ENCODE peak calls at places on chromosomes 2 and 18, in eight cellular contexts. T is endodermal cell; Q is tibial nerve; I is pancreas; P is nephron progenitor cell; Z is CD4-positive, alpha-beta T cell; W is PC-3; S is IMR-90. R is an unnamed sample.

GRCh38 chr2:37180006-37180639 is 8.3 kb downstream of the SULT6B1 start:
- DNase-seq in T (no peak), Q (no peak), I (no peak), P (no peak), Z (no peak), W (no peak), S (no peak), R (no peak)

GRCh38 chr2:222844323-222844722 is 16.5 kb upstream of the ACSL3 start:
- DNase-seq in T (no peak), Q (no peak), I (no peak), P (no peak), Z (no peak), W (peak; percentile 95), S (peak; percentile 96), R (peak; percentile 93)

GRCh38 chr2:153163055-153163454 is 315.5 kb downstream of the RPRM start:
- DNase-seq in T (peak; percentile 71), Q (no peak), I (no peak), P (peak; percentile 33), Z (no peak), W (peak; percentile 45), S (no peak), R (peak; percentile 67)

GRCh38 chr2:85995648-85996529 is 107.1 kb upstream of the ST3GAL5 start:
- DNase-seq in T (no peak), Q (no peak), I (no peak), P (no peak), Z (no peak), W (no peak), S (no peak), R (no peak)

GRCh38 chr18:10113156-10114022 is 199.6 kb downstream of the VAPA start:
- DNase-seq in T (no peak), Q (no peak), I (no peak), P (no peak), Z (no peak), W (no peak), S (no peak), R (peak; percentile 14)

GRCh38 chr2:224442092-224442999 is 40.4 kb upstream of the FAM124B start:
- DNase-seq in T (no peak), Q (no peak), I (peak; percentile 40), P (no peak), Z (no peak), W (peak; percentile 23), S (no peak), R (no peak)

GRCh38 chr2:118249970-118250369 is 161.7 kb downstream of the INSIG2 start:
- DNase-seq in T (no peak), Q (no peak), I (no peak), P (no peak), Z (no peak), W (peak; percentile 80), S (peak; percentile 2), R (peak; percentile 82)

GRCh38 chr2:65800998-65801397 is 368.6 kb upstream of the SPRED2 start:
- DNase-seq in T (peak; percentile 84), Q (no peak), I (peak; percentile 19), P (no peak), Z (no peak), W (peak; percentile 36), S (peak; percentile 23), R (peak; percentile 49)

GRCh38 chr18:41655074-41655473 is 300.0 kb upstream of the PIK3C3 start:
- DNase-seq in T (no peak), Q (no peak), I (no peak), P (no peak), Z (no peak), W (no peak), S (no peak), R (no peak)

GRCh38 chr2:128411431-128411830 is 92.8 kb upstream of the HS6ST1 start:
- DNase-seq in T (peak; percentile 24), Q (no peak), I (no peak), P (no peak), Z (no peak), W (no peak), S (no peak), R (no peak)

GRCh38 chr2:191866675-191867506 is 20.0 kb upstream of the CAVIN2 start:
- DNase-seq in T (no peak), Q (peak; percentile 34), I (no peak), P (no peak), Z (no peak), W (peak; percentile 91), S (peak; percentile 93), R (peak; percentile 91)

GRCh38 chr2:191869781-191870180 is 22.9 kb upstream of the CAVIN2 start:
- DNase-seq in T (no peak), Q (no peak), I (no peak), P (no peak), Z (no peak), W (peak; percentile 27), S (no peak), R (no peak)

GRCh38 chr2:191867507-191867847 is 20.6 kb upstream of the CAVIN2 start:
- DNase-seq in T (no peak), Q (no peak), I (no peak), P (no peak), Z (no peak), W (no peak), S (no peak), R (no peak)

GRCh38 chr2:191869178-191869577 is 22.3 kb upstream of the CAVIN2 start:
- DNase-seq in T (peak; percentile 92), Q (no peak), I (no peak), P (peak; percentile 44), Z (no peak), W (peak; percentile 92), S (peak; percentile 30), R (peak; percentile 60)

DNA sequence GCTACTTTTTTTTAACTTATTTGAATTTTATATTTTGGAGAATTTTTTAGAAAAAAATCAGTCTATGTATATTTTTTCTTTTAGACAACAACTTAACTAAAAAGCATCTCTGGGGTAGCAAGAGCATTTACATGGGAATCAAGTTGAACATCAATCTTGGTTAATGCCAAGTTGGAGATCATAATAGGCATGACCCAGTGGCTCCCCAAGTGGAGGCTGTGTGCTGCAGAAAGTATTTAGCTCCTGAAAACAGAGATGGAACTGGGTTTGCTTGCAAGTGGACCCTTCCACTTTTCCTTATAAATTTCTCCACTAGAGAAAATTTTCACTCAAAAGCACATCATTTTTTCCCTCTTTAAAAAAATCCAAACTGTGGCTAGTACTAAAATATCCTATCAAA is 23.9 kb upstream of the CAVIN2 start:
- DNase-seq in T (no peak), Q (no peak), I (no peak), P (no peak), Z (no peak), W (no peak), S (no peak), R (no peak)
- TF ChIP-seq CTCF in T (peak; percentile 72), Q (no peak), I (no peak), P (no peak), Z (no peak), W (peak; percentile 48), S (no peak), R (peak; percentile 14)

GRCh38 chr2:240989451-240990265 is 8.8 kb upstream of the SNED1 start:
- DNase-seq in T (peak; percentile 81), Q (no peak), I (peak; percentile 34), P (peak; percentile 53), Z (no peak), W (peak; percentile 37), S (peak; percentile 16), R (peak; percentile 60)
- TF ChIP-seq CTCF in T (peak; percentile 87), Q (no peak), I (peak; percentile 8), P (peak; percentile 54), Z (no peak), W (peak; percentile 58), S (peak; percentile 44), R (peak; percentile 44)

GRCh38 chr2:201407265-201407664 is 44.0 kb downstream of the TRAK2 start:
- DNase-seq in T (no peak), Q (no peak), I (no peak), P (no peak), Z (no peak), W (no peak), S (peak; percentile 36), R (no peak)
- TF ChIP-seq CTCF in T (no peak), Q (no peak), I (no peak), P (no peak), Z (no peak), W (no peak), S (no peak), R (no peak)

GRCh38 chr2:196718394-196718793 is 78.9 kb downstream of the CCDC150 start:
- DNase-seq in T (no peak), Q (no peak), I (no peak), P (no peak), Z (no peak), W (no peak), S (no peak), R (no peak)

GRCh38 chr2:196719565-196719872 is 80.0 kb downstream of the GTF3C3 start:
- DNase-seq in T (no peak), Q (no peak), I (no peak), P (no peak), Z (no peak), W (no peak), S (no peak), R (no peak)

GRCh38 chr2:196718796-196719564 is 79.5 kb downstream of the CCDC150 start:
- DNase-seq in T (peak; percentile 71), Q (peak; percentile 19), I (peak; percentile 48), P (peak; percentile 47), Z (no peak), W (peak; percentile 4), S (peak; percentile 75), R (no peak)
- TF ChIP-seq CTCF in T (peak; percentile 58), Q (no peak), I (no peak), P (peak; percentile 10), Z (no peak), W (peak; percentile 23), S (peak; percentile 18), R (no peak)

DNA sequence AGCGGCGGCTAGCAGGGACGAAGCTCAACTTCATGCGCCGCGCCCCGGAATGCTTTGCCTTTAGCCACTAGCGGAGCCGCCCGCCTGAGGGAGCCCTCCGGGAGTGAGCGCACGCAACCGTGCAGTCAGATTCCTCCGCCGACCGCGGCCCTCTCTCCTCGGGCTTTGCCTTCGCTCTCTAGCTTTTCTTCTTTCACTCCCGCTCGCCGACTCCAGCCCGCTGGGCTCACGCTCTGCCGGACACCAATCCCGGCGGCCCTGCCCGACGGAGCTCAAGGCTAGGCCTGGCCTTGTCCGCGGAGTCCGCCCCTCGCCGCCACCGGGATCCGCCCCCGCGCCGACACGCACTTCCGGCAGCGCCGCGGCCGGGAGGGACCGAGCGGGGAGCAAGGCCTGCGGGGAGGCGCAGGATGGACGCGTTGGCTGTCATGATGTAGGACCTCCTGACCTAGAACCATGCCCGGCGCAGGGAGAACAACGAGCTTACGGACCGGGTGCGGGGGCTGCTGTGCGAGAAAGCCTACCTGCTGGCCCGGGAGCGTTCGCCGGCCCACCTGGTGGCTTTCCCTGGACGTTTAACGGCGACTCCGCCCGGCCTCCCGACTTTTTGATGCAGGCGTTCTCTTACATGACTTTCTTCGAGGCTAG is 40.8 kb upstream of the AKAIN1 start:
- DNase-seq in T (peak; percentile 95), Q (peak; percentile 77), I (peak; percentile 85), P (peak; percentile 89), Z (peak; percentile 86), W (peak; percentile 80), S (peak; percentile 85), R (peak; percentile 69)
- TF ChIP-seq CTCF in T (peak; percentile 41), Q (peak; percentile 18), I (no peak), P (no peak), Z (peak; percentile 53), W (no peak), S (peak; percentile 12), R (no peak)

GRCh38 chr2:180289627-180290026 is 282.5 kb upstream of the CWC22 start:
- DNase-seq in T (no peak), Q (no peak), I (no peak), P (no peak), Z (no peak), W (peak; percentile 70), S (no peak), R (no peak)
- TF ChIP-seq CTCF in T (no peak), Q (no peak), I (no peak), P (no peak), Z (no peak), W (no peak), S (no peak), R (no peak)